ENCODE peak calls at places on chromosomes 6 and 20, in seven cellular contexts. One of them, this sample, is unnamed.

GRCh38 chr20:53692465-53693067 is 98.9 kb upstream of the ZNF217 start:
- DNase-seq in GM13977: no peak
- DNase-seq in MM.1S: no peak
- DNase-seq in cardiac muscle cell: no peak
- DNase-seq in IMR-90: peak; percentile 86
- DNase-seq in H9: no peak
- DNase-seq in dorsolateral prefrontal cortex: no peak
- DNase-seq in this sample: peak; percentile 8

GRCh38 chr6:12150812-12151432 is 138.8 kb downstream of the HIVEP1 start:
- DNase-seq in cardiac muscle cell: peak; percentile 45
- DNase-seq in MM.1S: no peak
- DNase-seq in IMR-90: no peak
- DNase-seq in H9: peak; percentile 63
- DNase-seq in GM13977: no peak
- DNase-seq in dorsolateral prefrontal cortex: no peak
- DNase-seq in this sample: no peak

GRCh38 chr6:169185011-169185521 is 68.6 kb downstream of the THBS2 start:
- DNase-seq in IMR-90: no peak
- DNase-seq in H9: no peak
- DNase-seq in dorsolateral prefrontal cortex: no peak
- DNase-seq in MM.1S: no peak
- DNase-seq in GM13977: no peak
- DNase-seq in cardiac muscle cell: no peak
- DNase-seq in this sample: no peak

GRCh38 chr20:53598140-53599038 is 4.8 kb upstream of the ZNF217 start:
- DNase-seq in IMR-90: no peak
- DNase-seq in MM.1S: peak; percentile 50
- DNase-seq in cardiac muscle cell: no peak
- DNase-seq in H9: no peak
- DNase-seq in dorsolateral prefrontal cortex: no peak
- DNase-seq in GM13977: peak; percentile 65
- DNase-seq in this sample: peak; percentile 60

GRCh38 chr6:101703311-101703710 is 309.8 kb downstream of the GRIK2 start:
- DNase-seq in GM13977: no peak
- DNase-seq in cardiac muscle cell: no peak
- DNase-seq in H9: no peak
- DNase-seq in IMR-90: no peak
- DNase-seq in MM.1S: no peak
- DNase-seq in dorsolateral prefrontal cortex: no peak
- DNase-seq in this sample: no peak

GRCh38 chr6:44035621-44036020 is 91.6 kb downstream of the MRPL14 start:
- DNase-seq in IMR-90: peak; percentile 40
- DNase-seq in GM13977: no peak
- DNase-seq in cardiac muscle cell: no peak
- DNase-seq in dorsolateral prefrontal cortex: no peak
- DNase-seq in H9: no peak
- DNase-seq in MM.1S: no peak
- DNase-seq in this sample: no peak

GRCh38 chr20:54560357-54560756 is 85.0 kb downstream of the DOK5 start:
- DNase-seq in MM.1S: no peak
- DNase-seq in GM13977: no peak
- DNase-seq in IMR-90: no peak
- DNase-seq in cardiac muscle cell: no peak
- DNase-seq in H9: no peak
- DNase-seq in dorsolateral prefrontal cortex: no peak
- DNase-seq in this sample: no peak

GRCh38 chr6:161761966-161762365 is 488.1 kb upstream of the AGPAT4 start:
- DNase-seq in IMR-90: no peak
- DNase-seq in MM.1S: no peak
- DNase-seq in cardiac muscle cell: no peak
- DNase-seq in dorsolateral prefrontal cortex: no peak
- DNase-seq in GM13977: no peak
- DNase-seq in H9: no peak
- DNase-seq in this sample: no peak

GRCh38 chr6:168815229-168815628 is 374.2 kb downstream of the SMOC2 start:
- DNase-seq in IMR-90: no peak
- DNase-seq in dorsolateral prefrontal cortex: no peak
- DNase-seq in GM13977: no peak
- DNase-seq in cardiac muscle cell: no peak
- DNase-seq in H9: no peak
- DNase-seq in MM.1S: no peak
- DNase-seq in this sample: no peak

GRCh38 chr6:66605971-66606370 is 898.9 kb upstream of the EYS start:
- DNase-seq in MM.1S: no peak
- DNase-seq in GM13977: no peak
- DNase-seq in H9: no peak
- DNase-seq in cardiac muscle cell: no peak
- DNase-seq in dorsolateral prefrontal cortex: no peak
- DNase-seq in IMR-90: peak; percentile 3
- DNase-seq in this sample: no peak

DNA sequence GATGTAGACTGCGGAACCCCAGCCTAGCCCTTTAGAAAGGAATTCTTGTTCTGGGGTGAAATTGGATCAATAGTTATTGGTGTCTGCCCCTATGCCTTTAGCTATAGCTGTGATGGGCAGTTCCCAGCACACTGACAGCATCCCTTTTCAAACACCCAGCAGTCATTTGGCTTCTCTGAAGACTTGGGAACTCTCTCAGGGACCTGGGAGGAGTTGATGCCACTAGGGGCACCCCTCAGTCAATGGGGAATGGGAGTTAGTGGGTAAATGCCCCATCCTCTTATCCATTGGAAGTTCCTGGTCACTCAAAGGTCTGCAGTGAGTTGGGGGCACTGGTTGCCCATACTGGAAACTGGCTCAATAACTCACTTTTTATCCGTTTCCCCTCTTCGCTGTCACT is 31.6 kb upstream of the CSNK2A1 start:
- DNase-seq in dorsolateral prefrontal cortex: no peak
- DNase-seq in MM.1S: no peak
- DNase-seq in IMR-90: no peak
- DNase-seq in cardiac muscle cell: no peak
- DNase-seq in GM13977: no peak
- DNase-seq in H9: no peak
- DNase-seq in this sample: no peak
- TF ChIP-seq CTCF in dorsolateral prefrontal cortex: no peak
- TF ChIP-seq CTCF in MM.1S: no peak
- TF ChIP-seq CTCF in IMR-90: no peak
- TF ChIP-seq CTCF in cardiac muscle cell: no peak
- TF ChIP-seq CTCF in GM13977: no peak
- TF ChIP-seq CTCF in H9: peak; percentile 45
- TF ChIP-seq CTCF in this sample: no peak

DNA sequence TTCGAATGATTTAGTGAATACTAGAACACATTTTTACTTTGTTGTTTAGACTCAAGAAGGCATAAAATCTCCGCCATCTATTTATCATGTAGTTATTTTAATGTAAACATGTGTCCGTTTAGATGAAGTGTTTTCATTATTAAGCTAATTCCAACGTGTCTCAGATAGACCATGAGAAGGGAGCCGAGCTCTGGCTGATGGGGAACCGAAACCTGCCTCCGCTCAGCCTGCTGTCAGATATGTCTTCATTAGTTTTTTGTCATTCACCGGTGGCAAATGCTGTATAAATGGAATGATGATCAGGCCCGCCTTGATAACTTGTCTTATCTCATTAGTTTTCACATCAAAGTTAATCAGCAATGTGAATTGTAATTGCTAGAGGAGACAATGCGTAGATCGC is 136.5 kb downstream of the LINC00237 start:
- DNase-seq in IMR-90: no peak
- DNase-seq in MM.1S: no peak
- DNase-seq in GM13977: no peak
- DNase-seq in H9: no peak
- DNase-seq in dorsolateral prefrontal cortex: no peak
- DNase-seq in cardiac muscle cell: no peak
- DNase-seq in this sample: no peak
- TF ChIP-seq CTCF in IMR-90: no peak
- TF ChIP-seq CTCF in MM.1S: no peak
- TF ChIP-seq CTCF in GM13977: no peak
- TF ChIP-seq CTCF in H9: no peak
- TF ChIP-seq CTCF in dorsolateral prefrontal cortex: no peak
- TF ChIP-seq CTCF in cardiac muscle cell: no peak
- TF ChIP-seq CTCF in this sample: no peak

DNA sequence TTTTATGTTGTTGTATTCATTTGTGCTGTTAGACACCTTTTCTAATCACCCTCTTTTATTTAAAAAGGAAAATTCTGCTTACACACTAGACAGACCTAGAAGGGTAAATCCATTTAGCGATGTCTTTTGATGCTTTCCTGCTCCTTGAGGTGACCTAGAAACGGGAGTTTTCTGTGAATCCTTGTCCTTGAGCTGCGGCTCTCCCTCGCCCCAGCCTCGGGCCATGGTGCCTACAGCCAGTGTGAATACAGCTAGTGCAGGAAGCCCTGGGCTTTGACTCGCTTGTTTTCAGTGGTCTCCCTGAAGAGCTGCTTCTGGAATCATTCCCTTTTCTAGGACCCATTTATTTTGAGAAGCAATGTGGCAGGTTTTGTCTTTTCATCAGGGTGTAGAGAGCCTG is 17.6 kb upstream of the ADRM1 start:
- DNase-seq in GM13977: no peak
- DNase-seq in MM.1S: no peak
- DNase-seq in IMR-90: no peak
- DNase-seq in dorsolateral prefrontal cortex: no peak
- DNase-seq in H9: no peak
- DNase-seq in cardiac muscle cell: no peak
- DNase-seq in this sample: no peak
- TF ChIP-seq CTCF in GM13977: no peak
- TF ChIP-seq CTCF in MM.1S: no peak
- TF ChIP-seq CTCF in IMR-90: no peak
- TF ChIP-seq CTCF in dorsolateral prefrontal cortex: no peak
- TF ChIP-seq CTCF in H9: no peak
- TF ChIP-seq CTCF in cardiac muscle cell: no peak
- TF ChIP-seq CTCF in this sample: no peak

GRCh38 chr20:44411757-44412401 is 56.4 kb downstream of the HNF4A start:
- DNase-seq in dorsolateral prefrontal cortex: no peak
- DNase-seq in H9: no peak
- DNase-seq in MM.1S: no peak
- DNase-seq in cardiac muscle cell: no peak
- DNase-seq in IMR-90: no peak
- DNase-seq in GM13977: no peak
- DNase-seq in this sample: no peak

GRCh38 chr20:44412402-44413144 is 57.1 kb downstream of the HNF4A start:
- DNase-seq in IMR-90: no peak
- DNase-seq in H9: no peak
- DNase-seq in dorsolateral prefrontal cortex: no peak
- DNase-seq in GM13977: no peak
- DNase-seq in MM.1S: no peak
- DNase-seq in cardiac muscle cell: no peak
- DNase-seq in this sample: no peak

GRCh38 chr20:44410583-44411019 is 55.1 kb downstream of the HNF4A start:
- DNase-seq in GM13977: no peak
- DNase-seq in H9: no peak
- DNase-seq in dorsolateral prefrontal cortex: no peak
- DNase-seq in MM.1S: no peak
- DNase-seq in cardiac muscle cell: no peak
- DNase-seq in IMR-90: no peak
- DNase-seq in this sample: no peak

GRCh38 chr20:44409132-44409600 is 53.7 kb downstream of the HNF4A start:
- DNase-seq in GM13977: no peak
- DNase-seq in MM.1S: no peak
- DNase-seq in cardiac muscle cell: no peak
- DNase-seq in H9: no peak
- DNase-seq in dorsolateral prefrontal cortex: no peak
- DNase-seq in IMR-90: peak; percentile 33
- DNase-seq in this sample: no peak

GRCh38 chr20:44411020-44411756 is 55.7 kb downstream of the HNF4A start:
- DNase-seq in MM.1S: no peak
- DNase-seq in cardiac muscle cell: no peak
- DNase-seq in GM13977: no peak
- DNase-seq in IMR-90: no peak
- DNase-seq in dorsolateral prefrontal cortex: no peak
- DNase-seq in H9: no peak
- DNase-seq in this sample: no peak
- TF ChIP-seq CTCF in MM.1S: no peak
- TF ChIP-seq CTCF in cardiac muscle cell: no peak
- TF ChIP-seq CTCF in GM13977: no peak
- TF ChIP-seq CTCF in IMR-90: no peak
- TF ChIP-seq CTCF in dorsolateral prefrontal cortex: no peak
- TF ChIP-seq CTCF in H9: no peak
- TF ChIP-seq CTCF in this sample: no peak

DNA sequence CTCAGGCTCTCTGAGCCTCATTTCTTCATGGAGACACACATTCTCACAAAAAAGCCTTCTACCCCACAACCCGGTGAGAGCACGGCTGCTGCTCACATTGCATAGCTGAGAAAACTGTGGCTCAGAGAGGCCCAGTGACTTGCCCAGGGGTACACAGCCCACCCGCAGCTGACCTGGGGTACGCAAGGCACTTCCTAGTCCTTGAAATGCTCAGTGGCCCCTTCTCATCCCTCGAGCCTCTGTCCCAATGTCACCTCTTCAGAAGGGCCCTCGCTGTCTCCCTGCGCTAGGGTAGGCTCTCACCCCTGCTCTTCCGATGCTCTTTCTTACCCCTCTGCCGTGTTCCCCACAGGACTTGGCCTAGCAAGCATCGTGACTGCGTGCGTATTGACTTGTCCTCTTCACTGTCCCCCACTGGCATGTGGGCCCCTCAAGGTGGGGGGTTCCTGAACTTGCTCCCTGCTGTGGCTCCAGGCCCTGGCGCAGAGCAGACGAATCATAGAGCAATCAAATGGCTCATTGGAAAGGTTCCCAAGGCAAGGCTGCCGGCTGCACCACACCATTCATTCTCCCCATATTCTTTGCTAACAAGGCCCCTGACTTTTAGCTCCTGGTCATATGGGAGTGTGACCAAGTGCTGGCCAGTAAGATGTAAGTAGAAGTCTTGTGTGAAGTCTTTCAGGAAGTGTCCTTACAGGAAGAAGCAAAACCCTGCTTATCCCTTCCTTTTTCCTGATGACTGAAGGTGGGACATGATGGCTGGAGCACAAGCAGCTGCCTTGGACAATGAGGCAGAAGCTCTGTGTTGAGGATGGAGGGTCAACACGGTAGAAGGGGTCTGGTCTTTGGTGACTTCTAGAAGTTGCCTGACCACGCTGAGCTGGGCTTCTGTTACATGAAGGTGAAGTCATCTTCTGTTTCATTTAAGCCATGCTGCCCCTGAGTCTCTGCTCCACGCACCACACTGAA is 22.7 kb downstream of the PCK1 start:
- DNase-seq in cardiac muscle cell: no peak
- DNase-seq in dorsolateral prefrontal cortex: no peak
- DNase-seq in MM.1S: no peak
- DNase-seq in H9: no peak
- DNase-seq in GM13977: no peak
- DNase-seq in IMR-90: no peak
- DNase-seq in this sample: no peak
- TF ChIP-seq CTCF in cardiac muscle cell: no peak
- TF ChIP-seq CTCF in dorsolateral prefrontal cortex: no peak
- TF ChIP-seq CTCF in MM.1S: no peak
- TF ChIP-seq CTCF in H9: no peak
- TF ChIP-seq CTCF in GM13977: no peak
- TF ChIP-seq CTCF in IMR-90: no peak
- TF ChIP-seq CTCF in this sample: no peak

DNA sequence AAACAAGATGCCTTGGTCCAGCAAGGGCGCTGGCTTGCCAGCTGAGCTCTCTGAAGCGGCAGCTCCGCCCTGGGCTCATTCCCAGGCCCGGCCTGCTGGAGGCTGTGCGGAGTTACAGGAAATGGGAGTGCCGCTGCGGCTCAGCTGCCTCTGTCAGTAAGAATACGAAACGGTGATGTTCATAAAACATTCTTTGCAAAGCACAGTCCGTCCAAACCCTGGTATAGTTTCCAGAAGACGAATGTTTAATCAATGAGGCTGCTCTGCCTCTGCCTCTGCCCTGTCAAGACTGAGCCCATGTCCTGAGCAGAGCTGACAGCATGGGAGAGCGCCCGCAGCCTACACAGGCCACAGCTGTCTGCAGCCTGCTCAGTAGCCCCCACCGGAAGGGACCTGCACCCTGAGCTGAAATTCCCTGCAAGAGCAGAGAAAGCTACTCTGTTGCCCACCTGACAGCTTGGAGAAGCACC is 153.3 kb upstream of the SNX9 start:
- DNase-seq in dorsolateral prefrontal cortex: peak; percentile 66
- DNase-seq in IMR-90: peak; percentile 71
- DNase-seq in GM13977: no peak
- DNase-seq in MM.1S: no peak
- DNase-seq in H9: peak; percentile 78
- DNase-seq in cardiac muscle cell: peak; percentile 65
- DNase-seq in this sample: no peak
- TF ChIP-seq CTCF in dorsolateral prefrontal cortex: peak; percentile 6
- TF ChIP-seq CTCF in IMR-90: peak; percentile 29
- TF ChIP-seq CTCF in GM13977: no peak
- TF ChIP-seq CTCF in MM.1S: no peak
- TF ChIP-seq CTCF in H9: peak; percentile 42
- TF ChIP-seq CTCF in cardiac muscle cell: peak; percentile 36
- TF ChIP-seq CTCF in this sample: no peak

This sample was measured in GM20000.